ENCODE peak calls at places on chromosomes 12 and 14, in ten cellular contexts. K is neuronal stem cell, T is transverse colon, P is IMR-90, M is astrocyte of the spinal cord, C is SK-N-MC, U is hepatocyte, Y is breast epithelium, X is psoas muscle, Z is GM12865. I is an unnamed sample.

GRCh38 chr12:57483466-57483865 is 3.8 kb upstream of the ARHGAP9 start:
- DNase-seq in K (no peak), T (no peak), P (peak; percentile 69), M (peak; percentile 56), C (no peak), U (no peak), Y (no peak), X (no peak), Z (no peak), I (no peak)

GRCh38 chr12:53867216-53868012 is 71.2 kb upstream of the HOXC13 start:
- DNase-seq in K (no peak), T (no peak), P (no peak), M (no peak), C (no peak), U (peak; percentile 15), Y (peak; percentile 37), X (no peak), Z (no peak), I (no peak)

GRCh38 chr12:4250691-4251090 is 22.9 kb upstream of the CCND2 start:
- DNase-seq in K (no peak), T (no peak), P (no peak), M (no peak), C (no peak), U (no peak), Y (no peak), X (no peak), Z (no peak), I (no peak)

GRCh38 chr12:48765753-48766162 is 23.1 kb downstream of the ADCY6 start:
- DNase-seq in K (no peak), T (no peak), P (peak; percentile 45), M (no peak), C (no peak), U (no peak), Y (no peak), X (no peak), Z (peak; percentile 60), I (no peak)

GRCh38 chr14:31261523-31261858 is 53.9 kb upstream of the HECTD1 start:
- DNase-seq in K (no peak), T (no peak), P (no peak), M (no peak), C (no peak), U (no peak), Y (no peak), X (no peak), Z (no peak), I (no peak)

GRCh38 chr14:99884834-99885648 is 91.8 kb downstream of the EML1 start:
- DNase-seq in K (no peak), T (no peak), P (peak; percentile 77), M (peak; percentile 74), C (no peak), U (peak; percentile 81), Y (no peak), X (no peak), Z (peak; percentile 64), I (no peak)

GRCh38 chr14:67599698-67600561 is at the start of gene PIGH:
- DNase-seq in K (peak; percentile 82), T (peak; percentile 95), P (peak; percentile 80), M (peak; percentile 87), C (no peak), U (peak; percentile 95), Y (peak; percentile 75), X (peak; percentile 92), Z (peak; percentile 95), I (peak; percentile 91)

GRCh38 chr12:49950310-49951251 is at the start of gene AQP2:
- DNase-seq in K (no peak), T (no peak), P (no peak), M (no peak), C (no peak), U (no peak), Y (no peak), X (no peak), Z (no peak), I (no peak)

GRCh38 chr12:124463341-124463861 is 104.0 kb downstream of the NCOR2 start:
- DNase-seq in K (peak; percentile 61), T (no peak), P (no peak), M (no peak), C (peak; percentile 28), U (peak; percentile 43), Y (no peak), X (no peak), Z (no peak), I (peak; percentile 72)

GRCh38 chr12:76568130-76568529 is 8.6 kb upstream of the OSBPL8 start:
- DNase-seq in K (no peak), T (no peak), P (no peak), M (no peak), C (no peak), U (no peak), Y (no peak), X (no peak), Z (no peak), I (no peak)

GRCh38 chr12:76571256-76571655 is 11.7 kb upstream of the OSBPL8 start:
- DNase-seq in K (no peak), T (no peak), P (peak; percentile 42), M (peak; percentile 35), C (no peak), U (no peak), Y (no peak), X (no peak), Z (no peak), I (no peak)

GRCh38 chr12:76568888-76569551 is 9.4 kb upstream of the OSBPL8 start:
- DNase-seq in K (no peak), T (no peak), P (no peak), M (no peak), C (no peak), U (no peak), Y (no peak), X (no peak), Z (no peak), I (no peak)

GRCh38 chr12:76569685-76570604 is 10.4 kb upstream of the OSBPL8 start:
- DNase-seq in K (no peak), T (no peak), P (no peak), M (no peak), C (no peak), U (no peak), Y (no peak), X (no peak), Z (no peak), I (no peak)

GRCh38 chr12:76573840-76574373 is 14.3 kb upstream of the OSBPL8 start:
- DNase-seq in K (no peak), T (no peak), P (no peak), M (no peak), C (no peak), U (no peak), Y (no peak), X (no peak), Z (no peak), I (no peak)
- H3K4me3 ChIP-seq in K (no peak overlapping the region), T (no peak overlapping the region), P (no peak overlapping the region), M (no peak overlapping the region), C (no peak overlapping the region), U (no peak overlapping the region), Y (no peak overlapping the region), X (no peak overlapping the region), Z (no peak overlapping the region), I (no peak overlapping the region)

GRCh38 chr14:60508707-60509437 is at the start of gene SIX6:
- DNase-seq in K (peak; percentile 80), T (no peak), P (peak; percentile 24), M (no peak), C (no peak), U (peak; percentile 49), Y (no peak), X (peak; percentile 39), Z (peak; percentile 11), I (no peak)
- H3K4me3 ChIP-seq in K (peak within 1 kb of the TSS; percentile 69), T (no peak within 1 kb of the TSS), P (no peak within 1 kb of the TSS), M (no peak within 1 kb of the TSS), C (peak within 1 kb of the TSS; percentile 68), U (no peak within 1 kb of the TSS), Y (no peak within 1 kb of the TSS), X (peak within 1 kb of the TSS; percentile 67), Z (no peak within 1 kb of the TSS), I (no peak within 1 kb of the TSS)

GRCh38 chr14:93116676-93117200 is 1.0 kb upstream of the ITPK1 start:
- DNase-seq in K (no peak), T (no peak), P (no peak), M (no peak), C (no peak), U (no peak), Y (no peak), X (no peak), Z (no peak), I (no peak)
- H3K4me3 ChIP-seq in K (peak overlapping the region; percentile 86), T (no peak overlapping the region), P (peak overlapping the region; percentile 81), M (peak overlapping the region; percentile 63), C (peak overlapping the region; percentile 85), U (peak overlapping the region; percentile 73), Y (peak overlapping the region; percentile 70), X (peak overlapping the region; percentile 93), Z (peak overlapping the region; percentile 81), I (peak overlapping the region; percentile 88)

DNA sequence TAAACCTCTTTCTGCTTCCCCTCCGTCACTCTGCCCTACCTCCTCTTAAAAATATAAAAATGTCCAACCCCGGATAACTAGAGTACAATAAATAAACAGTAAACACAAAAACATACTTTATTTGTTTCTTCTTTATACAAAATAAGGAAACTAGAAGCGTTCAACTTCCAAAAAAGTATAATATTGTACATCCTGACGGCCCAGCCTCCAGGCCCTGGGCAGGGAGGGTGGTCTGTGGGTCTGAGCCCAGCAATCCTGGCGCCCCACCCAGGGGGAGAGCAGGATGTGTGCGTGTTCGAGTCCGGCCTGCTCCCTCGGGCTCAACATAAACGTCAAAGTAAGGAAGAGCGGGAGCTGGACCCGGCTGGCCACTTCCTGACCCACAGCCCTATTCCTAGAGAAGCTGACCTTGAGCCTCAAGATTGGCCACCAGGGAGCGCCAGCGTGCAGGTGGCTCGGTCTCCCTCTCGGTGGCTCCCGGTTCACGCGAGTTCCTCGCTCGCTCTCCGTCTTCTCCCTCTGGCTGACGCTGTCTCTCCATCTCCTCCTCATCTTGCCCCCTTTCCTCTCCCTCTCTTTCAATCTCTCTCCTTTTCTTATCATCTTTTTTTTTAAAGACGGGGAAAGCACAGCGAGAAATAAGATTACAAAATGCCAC is 9.4 kb downstream of the LHX5 start:
- DNase-seq in K (peak; percentile 78), T (peak; percentile 81), P (peak; percentile 68), M (peak; percentile 68), C (no peak), U (peak; percentile 87), Y (peak; percentile 55), X (peak; percentile 81), Z (peak; percentile 62), I (peak; percentile 54)
- H3K4me3 ChIP-seq in K (no peak overlapping the region), T (no peak overlapping the region), P (no peak overlapping the region), M (no peak overlapping the region), C (no peak overlapping the region), U (no peak overlapping the region), Y (no peak overlapping the region), X (peak overlapping the region; percentile 41), Z (no peak overlapping the region), I (no peak overlapping the region)

I was measured in dorsolateral prefrontal cortex.